ENCODE peak calls at places on chromosomes 6 and 20, in six cellular contexts. R is H9, Y is WTC11, L is brain microvascular endothelial cell, N is uterus, C is psoas muscle. H is an unnamed sample.

GRCh38 chr6:127124196-127124595 is 5.7 kb downstream of the RSPO3 start:
- DNase-seq in R (no peak), Y (no peak), L (no peak), N (no peak), C (no peak), H (no peak)

GRCh38 chr6:11899645-11900044 is 112.5 kb upstream of the HIVEP1 start:
- DNase-seq in R (no peak), Y (no peak), L (no peak), N (no peak), C (no peak), H (no peak)

GRCh38 chr6:107460074-107460631 is 789 bp upstream of the PDSS2 start:
- DNase-seq in R (no peak), Y (no peak), L (no peak), N (no peak), C (no peak), H (no peak)

GRCh38 chr6:5606546-5606945 is 345.2 kb downstream of the FARS2 start:
- DNase-seq in R (no peak), Y (no peak), L (no peak), N (no peak), C (no peak), H (no peak)

GRCh38 chr6:135922746-135923145 is 71.2 kb downstream of the PDE7B start:
- DNase-seq in R (no peak), Y (no peak), L (no peak), N (peak), C (peak), H (no peak)

GRCh38 chr20:24664266-24664986 is 195.0 kb downstream of the SYNDIG1 start:
- DNase-seq in R (no peak), Y (no peak), L (no peak), N (no peak), C (no peak), H (no peak)

GRCh38 chr6:166434336-166434735 is 51.6 kb upstream of the MPC1 start:
- DNase-seq in R (peak), Y (no peak), L (no peak), N (no peak), C (no peak), H (no peak)

GRCh38 chr6:71420693-71421328 is 132.2 kb downstream of the OGFRL1 start:
- DNase-seq in R (peak), Y (peak), L (peak), N (peak), C (peak), H (peak)

GRCh38 chr6:38131527-38131965 is 312.0 kb downstream of the ZFAND3 start:
- DNase-seq in R (no peak), Y (no peak), L (peak), N (no peak), C (no peak), H (peak)

GRCh38 chr6:104126621-104127020 is 733.1 kb downstream of the HACE1 start:
- DNase-seq in R (peak), Y (peak), L (no peak), N (no peak), C (no peak), H (no peak)

GRCh38 chr20:36754656-36755222 is 8.8 kb upstream of the NDRG3 start:
- DNase-seq in R (peak), Y (peak), L (peak), N (peak), C (no peak), H (peak)

GRCh38 chr6:46788791-46789190 is 4.4 kb upstream of the MEP1A start:
- DNase-seq in R (no peak), Y (no peak), L (no peak), N (no peak), C (no peak), H (no peak)

GRCh38 chr6:149701699-149702098 is 16.2 kb downstream of the LATS1 start:
- DNase-seq in R (peak), Y (no peak), L (no peak), N (no peak), C (no peak), H (no peak)

GRCh38 chr6:138086573-138087196 is 20.5 kb downstream of the PERP start:
- DNase-seq in R (peak), Y (peak), L (peak), N (no peak), C (no peak), H (no peak)

GRCh38 chr6:40695114-40695513 is 108.0 kb upstream of the LRFN2 start:
- DNase-seq in R (peak), Y (peak), L (no peak), N (no peak), C (no peak), H (no peak)

GRCh38 chr6:161023316-161023715 is 31.7 kb downstream of the MAP3K4 start:
- DNase-seq in R (no peak), Y (no peak), L (no peak), N (no peak), C (no peak), H (no peak)

GRCh38 chr6:50091641-50092040 is 41.9 kb upstream of the DEFB112 start:
- DNase-seq in R (no peak), Y (no peak), L (no peak), N (no peak), C (no peak), H (no peak)

GRCh38 chr6:33620584-33621395 is at the start of gene ITPR3:
- DNase-seq in R (peak), Y (no peak), L (no peak), N (no peak), C (peak), H (peak)

GRCh38 chr20:62405108-62405980 is 1.7 kb downstream of the CABLES2 start:
- DNase-seq in R (peak), Y (peak), L (peak), N (peak), C (peak), H (no peak)

GRCh38 chr20:50224553-50225255 is 34.1 kb downstream of the CEBPB start:
- DNase-seq in R (no peak), Y (peak), L (peak), N (peak), C (peak), H (no peak)

GRCh38 chr20:12925214-12925755 is 83.5 kb upstream of the SPTLC3 start:
- DNase-seq in R (peak), Y (peak), L (peak), N (peak), C (no peak), H (peak)

GRCh38 chr6:155472886-155473285 is 17.2 kb upstream of the NOX3 start:
- DNase-seq in R (no peak), Y (no peak), L (no peak), N (no peak), C (no peak), H (no peak)

GRCh38 chr6:14975124-14975815 is 270.6 kb upstream of the JARID2 start:
- DNase-seq in R (no peak), Y (peak), L (no peak), N (no peak), C (no peak), H (no peak)

GRCh38 chr6:44128020-44128917 is 915 bp downstream of the TMEM63B start:
- DNase-seq in R (peak), Y (peak), L (peak), N (peak), C (peak), H (peak)

GRCh38 chr6:148599967-148600426 is 146.8 kb upstream of the UST start:
- DNase-seq in R (peak), Y (peak), L (no peak), N (no peak), C (no peak), H (no peak)

GRCh38 chr20:8853805-8854338 is 215.0 kb upstream of the PLCB4 start:
- DNase-seq in R (peak), Y (no peak), L (peak), N (peak), C (no peak), H (peak)

GRCh38 chr6:134281388-134281787 is 36.5 kb downstream of the SGK1 start:
- DNase-seq in R (no peak), Y (no peak), L (no peak), N (no peak), C (no peak), H (no peak)

GRCh38 chr6:43768983-43769525 is 957 bp upstream of the VEGFA start:
- DNase-seq in R (no peak), Y (peak), L (peak), N (peak), C (peak), H (no peak)

DNA sequence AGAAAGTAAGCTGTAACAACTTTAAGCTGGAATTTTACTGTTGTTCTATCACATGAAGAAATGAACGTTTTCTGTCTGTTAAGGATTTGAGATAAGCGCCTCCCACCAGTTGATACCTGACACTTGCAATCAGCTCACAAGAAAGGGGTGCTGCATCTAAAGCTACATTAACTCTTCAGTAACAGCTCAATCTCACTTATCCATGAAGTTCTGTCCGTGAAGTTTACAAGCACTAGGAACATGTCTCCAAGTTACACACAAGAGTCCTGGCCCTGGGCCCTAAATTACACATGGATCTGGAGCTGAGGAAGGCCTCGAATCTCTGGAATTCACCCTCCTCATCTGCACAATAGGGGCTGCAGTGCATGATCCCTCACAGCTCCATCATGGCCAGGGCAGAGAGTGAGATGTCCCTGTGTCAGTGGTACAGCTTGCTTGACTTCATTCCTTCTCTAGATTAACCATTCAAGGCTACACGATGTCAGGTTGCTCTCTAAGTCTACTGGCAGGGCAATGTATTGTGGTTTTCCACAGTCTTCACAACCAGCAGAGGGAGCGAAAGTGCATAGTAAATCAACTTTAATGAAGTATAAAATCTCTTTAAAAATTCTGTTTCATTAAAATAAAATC is 182.4 kb upstream of the MCHR2 start:
- DNase-seq in R (no peak), Y (no peak), L (peak), N (no peak), C (no peak), H (no peak)
- TF ChIP-seq CTCF in R (peak), Y (no peak), L (peak), N (no peak), C (peak), H (no peak)

DNA sequence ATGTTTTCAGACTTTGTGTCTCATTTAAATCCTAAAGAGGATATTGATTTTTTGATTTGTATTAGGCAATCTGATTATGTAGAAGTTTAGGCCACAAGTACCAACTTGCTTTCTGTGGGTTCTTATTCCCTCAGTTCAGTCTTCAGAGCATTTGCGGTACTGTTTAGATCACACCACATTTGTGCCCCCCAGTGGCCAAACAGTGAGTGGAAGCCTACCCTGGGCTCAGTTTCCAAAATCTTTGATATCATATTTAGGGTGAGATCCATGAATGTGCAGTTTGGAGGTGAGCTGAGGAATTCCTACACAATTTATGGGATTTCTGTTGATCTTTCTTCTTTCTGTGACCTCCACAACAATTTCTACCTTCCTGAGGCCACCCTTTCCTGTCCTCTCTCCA is 92.3 kb upstream of the FUT9 start:
- DNase-seq in R (peak), Y (peak), L (no peak), N (no peak), C (no peak), H (peak)
- TF ChIP-seq CTCF in R (peak), Y (peak), L (peak), N (no peak), C (no peak), H (no peak)

DNA sequence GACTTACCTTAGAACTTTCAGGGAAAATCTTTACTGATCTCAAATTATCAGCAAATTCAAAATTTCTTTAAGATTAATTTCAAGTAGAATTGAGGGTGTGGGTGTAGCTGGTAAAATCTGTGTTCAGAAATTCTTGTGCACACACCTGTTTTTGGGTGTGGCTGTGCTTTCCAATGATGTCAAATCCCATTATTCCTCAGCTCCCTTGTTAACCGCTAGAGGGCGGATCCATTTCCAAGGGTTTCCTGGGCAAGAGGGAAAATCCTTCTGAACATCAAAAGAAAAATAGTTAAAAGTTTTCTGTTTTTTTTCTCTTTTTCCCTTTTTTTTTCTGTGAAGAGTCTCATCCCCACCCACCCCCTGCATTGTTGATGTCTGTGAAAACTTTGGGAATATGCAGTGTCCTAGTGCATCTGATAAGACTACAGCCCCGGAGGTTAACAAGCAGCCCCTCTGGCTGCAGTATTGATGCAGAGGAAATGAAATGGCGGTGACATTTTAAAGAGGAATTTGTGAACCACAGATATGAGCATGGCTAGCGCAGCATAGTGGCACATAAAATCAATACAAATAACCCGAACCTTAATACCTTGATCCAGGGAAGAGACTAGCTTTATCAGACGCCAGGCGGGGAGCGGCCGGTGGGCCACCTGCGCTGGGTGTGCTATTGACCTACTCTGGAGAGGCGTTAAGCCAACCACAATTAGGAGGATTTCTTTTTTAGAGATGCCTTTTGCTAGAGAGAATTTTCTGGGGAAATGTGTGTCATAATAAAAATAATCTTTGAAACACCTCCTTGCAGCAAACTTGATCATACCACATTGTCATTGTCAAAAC is 130.9 kb downstream of the FOXA2 start:
- DNase-seq in R (no peak), Y (no peak), L (no peak), N (no peak), C (no peak), H (no peak)
- TF ChIP-seq CTCF in R (peak), Y (peak), L (peak), N (no peak), C (peak), H (peak)

DNA sequence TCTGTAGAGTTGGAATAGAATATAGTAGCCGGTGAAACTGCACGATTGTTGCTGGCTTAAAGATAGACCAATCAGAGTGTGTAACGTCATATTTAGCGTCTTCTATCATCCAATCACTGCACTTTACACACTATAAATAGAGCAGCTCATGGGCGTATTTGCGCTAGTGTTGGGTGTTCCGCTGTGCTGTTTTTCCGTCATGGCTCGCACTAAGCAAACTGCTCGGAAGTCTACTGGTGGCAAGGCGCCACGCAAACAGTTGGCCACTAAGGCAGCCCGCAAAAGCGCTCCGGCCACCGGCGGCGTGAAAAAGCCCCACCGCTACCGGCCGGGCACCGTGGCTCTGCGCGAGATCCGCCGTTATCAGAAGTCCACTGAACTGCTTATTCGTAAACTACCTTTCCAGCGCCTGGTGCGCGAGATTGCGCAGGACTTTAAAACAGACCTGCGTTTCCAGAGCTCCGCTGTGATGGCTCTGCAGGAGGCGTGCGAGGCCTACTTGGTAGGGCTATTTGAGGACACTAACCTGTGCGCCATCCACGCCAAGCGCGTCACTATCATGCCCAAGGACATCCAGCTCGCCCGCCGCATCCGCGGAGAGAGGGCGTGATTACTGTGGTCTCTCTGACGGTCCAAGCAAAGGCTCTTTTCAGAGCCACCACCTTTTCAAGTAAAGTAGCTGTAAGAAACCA is 57.8 kb downstream of the TRIM38 start:
- DNase-seq in R (peak), Y (peak), L (peak), N (peak), C (peak), H (peak)
- TF ChIP-seq CTCF in R (no peak), Y (no peak), L (no peak), N (no peak), C (no peak), H (no peak)

GRCh38 chr20:37902504-37903313 is at the start of gene VSTM2L:
- DNase-seq in R (peak), Y (peak), L (peak), N (no peak), C (no peak), H (peak)

GRCh38 chr20:37904008-37904675 is 1.2 kb downstream of the VSTM2L start:
- DNase-seq in R (no peak), Y (no peak), L (no peak), N (no peak), C (no peak), H (no peak)

GRCh38 chr20:37901280-37901666 is 1.7 kb upstream of the VSTM2L start:
- DNase-seq in R (peak), Y (peak), L (no peak), N (no peak), C (no peak), H (no peak)

GRCh38 chr20:37903317-37904007 is 535 bp downstream of the VSTM2L start:
- DNase-seq in R (peak), Y (peak), L (no peak), N (no peak), C (no peak), H (peak)

DNA sequence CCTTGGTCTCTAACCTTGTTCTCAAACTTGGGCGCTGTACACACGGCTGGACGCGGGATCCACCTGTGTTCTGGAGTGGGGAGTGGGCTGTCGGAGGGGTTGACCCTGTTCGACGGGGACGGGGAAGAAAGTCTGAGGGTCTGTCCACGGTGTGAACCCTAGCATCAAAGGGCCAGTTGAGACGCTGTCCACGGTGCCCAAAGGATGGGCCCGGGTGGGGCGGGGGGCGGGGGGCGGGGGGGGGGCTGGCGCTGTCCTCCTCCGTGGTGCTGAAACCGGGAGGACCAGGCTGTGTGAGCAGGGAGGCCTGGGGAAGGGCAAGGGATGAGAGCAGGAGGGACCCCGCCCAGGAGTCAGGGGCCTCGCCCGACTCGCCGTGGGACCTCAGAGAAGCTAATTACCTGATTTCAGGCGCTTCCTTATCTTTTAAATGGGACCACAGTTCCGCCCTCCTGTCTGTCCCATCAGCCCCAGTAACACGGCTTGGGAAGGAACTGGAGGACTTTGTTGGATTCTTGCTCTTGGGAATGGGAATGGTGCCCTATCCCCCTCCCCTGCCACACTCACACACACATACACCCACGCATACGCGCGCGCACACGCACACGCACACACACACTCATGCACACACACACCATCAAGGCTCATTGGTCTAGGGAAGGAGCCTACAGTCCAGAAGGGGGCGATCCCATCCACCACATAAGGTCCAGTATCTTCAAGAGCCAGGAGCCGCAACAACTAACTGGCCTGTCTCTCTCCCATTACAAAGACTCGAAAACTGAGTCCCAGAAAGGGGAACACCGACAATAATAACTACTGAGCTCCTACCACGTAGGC is 1.0 kb upstream of the VSTM2L start:
- DNase-seq in R (peak), Y (peak), L (peak), N (peak), C (no peak), H (peak)
- TF ChIP-seq CTCF in R (peak), Y (peak), L (peak), N (no peak), C (peak), H (peak)

GRCh38 chr20:58891686-58892125 is 39.2 kb downstream of the GNAS start:
- DNase-seq in R (peak), Y (peak), L (no peak), N (peak), C (peak), H (peak)

GRCh38 chr20:58892932-58893224 is 40.4 kb downstream of the GNAS start:
- DNase-seq in R (no peak), Y (no peak), L (no peak), N (no peak), C (no peak), H (no peak)

GRCh38 chr20:58891076-58891685 is 38.7 kb downstream of the GNAS start:
- DNase-seq in R (peak), Y (peak), L (peak), N (peak), C (peak), H (peak)

GRCh38 chr20:58893355-58894151 is 41.0 kb downstream of the GNAS start:
- DNase-seq in R (no peak), Y (no peak), L (no peak), N (no peak), C (no peak), H (no peak)

GRCh38 chr20:58892126-58892931 is 39.8 kb downstream of the GNAS start:
- DNase-seq in R (peak), Y (peak), L (peak), N (peak), C (peak), H (peak)
- TF ChIP-seq CTCF in R (no peak), Y (no peak), L (no peak), N (peak), C (no peak), H (no peak)

H was measured in GM20000.